ENCODE peak calls at places on chromosome 19, in nine cellular contexts. W, Q, H, O, Y, M, F, D and A are unnamed samples.

GRCh38 chr19:35483089-35483488 is 7.2 kb downstream of the KRTDAP start:
- DNase-seq in H (no peak), W (no peak), D (no peak), F (no peak), O (no peak), Y (no peak), M (no peak), Q (no peak), A (no peak)

GRCh38 chr19:28207244-28207643 is 1005.7 kb downstream of the UQCRFS1 start:
- DNase-seq in Q (no peak), W (no peak), Y (no peak), D (no peak), F (no peak), M (no peak), O (no peak), H (no peak), A (no peak)

GRCh38 chr19:14554382-14554812 is 17.5 kb downstream of the NDUFB7 start:
- DNase-seq in Y (no peak), O (no peak), D (no peak), F (peak; percentile 14), M (no peak), H (peak; percentile 51), Q (no peak), W (no peak), A (no peak)

GRCh38 chr19:52542984-52543664 is 15.7 kb downstream of the ZNF808 start:
- DNase-seq in W (no peak), Q (no peak), F (no peak), O (no peak), Y (no peak), M (no peak), H (no peak), D (peak; percentile 19), A (no peak)

GRCh38 chr19:12453495-12453894 is 12.7 kb upstream of the ZNF443 start:
- DNase-seq in M (no peak), Q (no peak), D (no peak), H (peak; percentile 33), F (no peak), O (no peak), Y (no peak), W (no peak), A (no peak)

GRCh38 chr19:41198559-41198958 is 5.5 kb downstream of the CYP2S1 start:
- DNase-seq in H (no peak), D (no peak), F (no peak), W (no peak), Q (no peak), M (no peak), O (no peak), Y (no peak), A (no peak)

GRCh38 chr19:13425151-13425550 is 81.1 kb downstream of the CACNA1A start:
- DNase-seq in Y (no peak), D (no peak), O (no peak), F (no peak), M (no peak), H (no peak), W (no peak), Q (no peak), A (no peak)

GRCh38 chr19:16627194-16627927 is 643 bp downstream of the MED26 start:
- DNase-seq in Q (no peak), D (no peak), H (no peak), M (peak; percentile 38), W (no peak), Y (no peak), F (peak; percentile 71), O (no peak), A (no peak)

GRCh38 chr19:50292216-50292827 is 36.9 kb downstream of the KCNC3 start:
- DNase-seq in O (no peak), H (no peak), Q (no peak), F (no peak), M (no peak), D (no peak), Y (no peak), W (no peak), A (no peak)

GRCh38 chr19:58519087-58519354 is 589 bp downstream of the ZBTB45 start:
- DNase-seq in Y (no peak), W (peak; percentile 82), F (peak; percentile 88), H (peak; percentile 53), D (peak; percentile 74), O (no peak), Q (peak; percentile 68), M (peak; percentile 92), A (no peak)

GRCh38 chr19:1806184-1807029 is 5.7 kb downstream of the ATP8B3 start:
- DNase-seq in Y (no peak), D (no peak), H (no peak), M (no peak), F (no peak), O (no peak), W (no peak), Q (no peak), A (no peak)

GRCh38 chr19:6721773-6722172 is 1.3 kb upstream of the C3 start:
- DNase-seq in Q (no peak), O (no peak), H (no peak), F (peak; percentile 17), D (no peak), Y (no peak), M (no peak), W (no peak), A (no peak)

GRCh38 chr19:6055013-6055795 is 55.1 kb downstream of the RFX2 start:
- DNase-seq in D (no peak), M (no peak), Q (no peak), H (no peak), Y (no peak), W (no peak), F (no peak), O (no peak), A (no peak)

GRCh38 chr19:31054430-31054829 is 294.8 kb downstream of the TSHZ3 start:
- DNase-seq in M (peak; percentile 64), H (no peak), D (peak; percentile 83), O (peak; percentile 57), Y (peak; percentile 70), Q (no peak), F (peak; percentile 54), W (peak; percentile 45), A (no peak)

GRCh38 chr19:47093841-47094240 is 19.7 kb downstream of the ZC3H4 start:
- DNase-seq in Y (no peak), O (no peak), Q (no peak), H (no peak), F (no peak), D (no peak), M (no peak), W (no peak), A (no peak)
- H3K4me1 ChIP-seq in Y (peaks cover 8% of the 10 kb centered on the region), O (no peaks in the 10 kb centered on the region), Q (peaks cover 50% of the 10 kb centered on the region), H (peaks cover 37% of the 10 kb centered on the region), F (peaks cover 25% of the 10 kb centered on the region), D (peaks cover 7% of the 10 kb centered on the region), M (peaks cover 40% of the 10 kb centered on the region), W (peaks cover 13% of the 10 kb centered on the region), A (peaks cover 58% of the 10 kb centered on the region)

DNA sequence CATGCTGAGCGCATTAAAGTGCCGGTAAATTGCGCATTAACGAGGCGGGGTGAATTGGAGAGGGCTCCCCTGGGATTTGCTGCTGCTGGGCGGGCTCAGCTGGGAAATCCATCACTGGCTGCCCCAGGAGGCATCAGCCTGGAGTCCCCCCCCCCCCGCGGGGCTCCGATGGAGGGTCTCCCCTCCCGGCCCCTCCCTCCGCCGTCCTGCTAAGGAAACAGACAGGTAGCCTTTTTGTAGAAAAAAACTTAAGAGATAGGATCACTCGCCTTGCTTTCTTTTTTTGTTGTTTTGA is 6.8 kb downstream of the TLE6 start:
- DNase-seq in W (no peak), Q (no peak), D (no peak), Y (no peak), F (no peak), O (no peak), H (no peak), M (no peak), A (no peak)
- H3K4me3 ChIP-seq in W (no peak overlapping the region), Q (peak overlapping the region; percentile 39), D (peak overlapping the region; percentile 43), Y (no peak overlapping the region), F (peak overlapping the region; percentile 8), O (no peak overlapping the region), H (peak overlapping the region; percentile 69), M (peak overlapping the region; percentile 58), A (peak overlapping the region; percentile 41)

DNA sequence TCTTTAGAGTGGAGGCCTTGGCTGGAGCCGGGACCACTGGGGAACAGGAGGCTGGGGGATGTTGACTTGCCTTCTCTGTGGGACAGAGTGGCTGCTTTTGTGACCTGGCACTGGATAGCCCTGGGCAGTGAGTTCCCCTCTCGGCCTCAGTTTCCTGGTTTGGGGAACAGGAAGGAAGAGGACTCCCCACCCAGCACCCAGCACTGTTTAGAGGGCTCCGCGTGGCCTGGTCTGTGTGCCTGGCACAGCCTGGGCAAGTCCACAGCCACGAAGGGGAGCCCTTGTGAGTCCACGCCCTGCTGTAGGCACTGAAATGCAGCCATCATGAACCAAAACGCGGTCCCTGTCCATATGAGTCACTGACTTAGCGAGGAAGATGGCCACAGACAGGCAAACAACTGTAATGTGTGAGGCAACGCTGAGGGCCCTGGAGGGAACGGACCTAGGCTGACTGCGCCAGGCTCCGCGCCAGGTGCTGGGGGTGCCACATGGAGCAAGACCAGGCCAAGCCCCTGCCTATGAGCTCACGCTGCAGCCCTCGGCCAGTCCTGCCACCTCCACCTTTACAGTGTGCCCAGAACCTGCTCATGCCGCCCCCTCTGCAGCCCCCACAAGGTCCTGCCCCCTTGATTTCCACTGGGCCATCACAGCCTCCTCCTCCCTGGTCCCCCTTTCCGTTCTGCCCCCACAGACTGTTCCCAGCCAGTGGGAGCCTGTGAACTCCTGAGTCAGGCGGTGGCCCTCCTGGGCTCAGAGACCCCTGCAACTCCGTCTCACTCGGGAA is 35.5 kb downstream of the PAK4 start:
- DNase-seq in Y (no peak), H (peak; percentile 76), D (peak; percentile 47), Q (no peak), M (no peak), F (no peak), O (no peak), W (no peak), A (no peak)
- H3K4me1 ChIP-seq in Y (peaks cover 15% of the 10 kb centered on the region), H (peaks cover 53% of the 10 kb centered on the region), D (peaks cover 24% of the 10 kb centered on the region), Q (no peaks in the 10 kb centered on the region), M (peaks cover 16% of the 10 kb centered on the region), F (peaks cover 6% of the 10 kb centered on the region), O (peaks cover 6% of the 10 kb centered on the region), W (peaks cover 3% of the 10 kb centered on the region), A (peaks cover 70% of the 10 kb centered on the region)

DNA sequence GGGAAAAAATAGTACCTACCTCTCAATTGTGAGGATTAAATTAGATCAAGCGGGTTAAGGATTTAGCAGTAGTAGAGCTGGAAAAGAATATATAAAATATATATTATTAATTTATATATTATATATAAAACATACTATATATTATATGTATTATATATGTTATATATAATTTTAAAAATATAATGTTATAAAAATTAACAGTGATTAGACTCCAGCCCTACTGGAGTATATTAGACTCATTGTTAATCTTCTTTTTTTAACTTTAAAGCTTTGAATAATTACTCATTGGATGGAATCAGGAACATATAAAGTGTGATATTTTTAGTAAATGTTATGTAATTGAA is 380 bp upstream of the MRPL54 start:
- DNase-seq in H (no peak), W (no peak), M (no peak), D (no peak), F (no peak), O (no peak), Y (no peak), Q (no peak), A (no peak)
- H3K4me3 ChIP-seq in H (peak overlapping the region; percentile 91), W (peak overlapping the region; percentile 97), M (peak overlapping the region; percentile 85), D (no peak overlapping the region), F (no peak overlapping the region), O (peak overlapping the region; percentile 97), Y (peak overlapping the region; percentile 88), Q (peak overlapping the region; percentile 92), A (no peak overlapping the region)

GRCh38 chr19:3389446-3389778 is 23.0 kb downstream of the NFIC start:
- DNase-seq in Y (no peak), O (no peak), H (no peak), D (no peak), W (no peak), Q (no peak), F (no peak), M (no peak), A (no peak)
- H3K4me1 ChIP-seq in Y (peaks cover 4% of the 10 kb centered on the region), O (peaks cover 3% of the 10 kb centered on the region), H (peaks cover 46% of the 10 kb centered on the region), D (peaks cover 38% of the 10 kb centered on the region), W (peaks cover 23% of the 10 kb centered on the region), Q (peaks cover 72% of the 10 kb centered on the region), F (peaks cover 12% of the 10 kb centered on the region), M (peaks cover 47% of the 10 kb centered on the region), A (peaks cover 74% of the 10 kb centered on the region)

GRCh38 chr19:3599776-3600183 is 6.9 kb downstream of the TBXA2R start:
- DNase-seq in Q (no peak), H (no peak), F (no peak), O (no peak), M (no peak), W (no peak), D (no peak), Y (no peak), A (no peak)
- H3K4me3 ChIP-seq in Q (no peak overlapping the region), H (no peak overlapping the region), F (no peak overlapping the region), O (no peak overlapping the region), M (no peak overlapping the region), W (no peak overlapping the region), D (no peak overlapping the region), Y (no peak overlapping the region), A (no peak overlapping the region)